ENCODE peak calls at places on chromosome 3, in nine cellular contexts. F is GM12865, D is AG04449, K is right cardiac atrium, A is IMR-90, C is endothelial cell of umbilical vein, W is HAP-1, X is cardiac fibroblast, Q is AG04450. L is an unnamed sample.

GRCh38 chr3:177426151-177426904 is 229.0 kb upstream of the TBL1XR1 start:
- DNase-seq in C (no peak), D (no peak), X (no peak), F (no peak), A (no peak), Q (no peak), W (peak), K (no peak), L (no peak)

GRCh38 chr3:167899090-167899489 is 163.6 kb downstream of the SERPINI1 start:
- DNase-seq in K (no peak), D (no peak), Q (no peak), A (no peak), W (no peak), X (no peak), C (no peak), F (no peak), L (no peak)

GRCh38 chr3:158748237-158748828 is 16.1 kb upstream of the RARRES1 start:
- DNase-seq in C (peak), X (peak), K (peak), W (no peak), F (no peak), A (peak), D (no peak), Q (no peak), L (peak)

GRCh38 chr3:9036327-9037112 is 73.2 kb upstream of the RAD18 start:
- DNase-seq in Q (peak), W (no peak), D (no peak), C (no peak), K (peak), F (no peak), A (peak), X (peak), L (peak)

GRCh38 chr3:182143903-182144302 is 432.2 kb downstream of the SOX2 start:
- DNase-seq in Q (no peak), K (no peak), F (no peak), D (no peak), W (no peak), X (no peak), C (no peak), A (no peak), L (no peak)

GRCh38 chr3:30644615-30645014 is 38.2 kb downstream of the TGFBR2 start:
- DNase-seq in Q (peak), D (no peak), F (peak), K (peak), C (peak), W (no peak), A (peak), X (peak), L (peak)

GRCh38 chr3:43525941-43526607 is 95.7 kb downstream of the ANO10 start:
- DNase-seq in F (no peak), W (no peak), A (peak), D (no peak), Q (no peak), X (peak), C (no peak), K (peak), L (peak)

GRCh38 chr3:59127071-59127470 is 77.2 kb upstream of the CFAP20DC start:
- DNase-seq in K (no peak), X (peak), F (no peak), Q (peak), A (peak), C (no peak), D (peak), W (no peak), L (peak)

GRCh38 chr3:197454014-197454413 is 101.8 kb downstream of the BDH1 start:
- DNase-seq in W (no peak), Q (no peak), A (no peak), D (no peak), C (no peak), X (peak), K (no peak), F (peak), L (peak)

GRCh38 chr3:55607844-55608243 is 120.7 kb upstream of the WNT5A start:
- DNase-seq in Q (no peak), D (no peak), K (no peak), X (no peak), A (no peak), W (no peak), C (no peak), F (peak), L (peak)

GRCh38 chr3:123670743-123671142 is 85.9 kb upstream of the HACD2 start:
- DNase-seq in D (no peak), W (no peak), A (no peak), Q (no peak), C (no peak), X (no peak), K (no peak), F (no peak), L (no peak)

GRCh38 chr3:137105277-137105977 is 147.6 kb downstream of the IL20RB start:
- DNase-seq in F (peak), A (peak), D (no peak), K (no peak), X (peak), Q (peak), W (peak), C (peak), L (peak)

GRCh38 chr3:9697892-9698291 is 5.7 kb upstream of the CPNE9 start:
- DNase-seq in C (no peak), Q (no peak), K (no peak), X (no peak), F (no peak), W (no peak), A (no peak), D (no peak), L (no peak)

GRCh38 chr3:53089511-53089910 is 40.7 kb downstream of the RFT1 start:
- DNase-seq in C (no peak), F (no peak), X (peak), Q (no peak), A (no peak), D (no peak), K (peak), W (no peak), L (peak)

GRCh38 chr3:39108309-39108708 is 829 bp downstream of the TTC21A start:
- DNase-seq in A (no peak), C (no peak), D (no peak), W (no peak), K (no peak), F (peak), Q (no peak), X (no peak), L (no peak)
- H3K4me3 ChIP-seq in A (peak), C (no peak), D (peak), W (peak), K (peak), F (peak), Q (peak), X (peak), L (peak)

GRCh38 chr3:33278106-33278672 is 947 bp downstream of the FBXL2 start:
- DNase-seq in A (no peak), W (peak), Q (no peak), F (no peak), C (peak), X (peak), K (no peak), D (no peak), L (no peak)
- H3K4me3 ChIP-seq in A (peak), W (peak), Q (peak), F (peak), C (peak), X (peak), K (peak), D (peak), L (peak)

GRCh38 chr3:172519241-172519640 is 4.0 kb downstream of the TNFSF10 start:
- DNase-seq in A (peak), Q (no peak), X (no peak), K (no peak), F (no peak), D (no peak), W (no peak), C (no peak), L (no peak)
- H3K4me3 ChIP-seq in A (no peak), Q (no peak), X (no peak), K (peak), F (no peak), D (no peak), W (no peak), C (no peak), L (no peak)

DNA sequence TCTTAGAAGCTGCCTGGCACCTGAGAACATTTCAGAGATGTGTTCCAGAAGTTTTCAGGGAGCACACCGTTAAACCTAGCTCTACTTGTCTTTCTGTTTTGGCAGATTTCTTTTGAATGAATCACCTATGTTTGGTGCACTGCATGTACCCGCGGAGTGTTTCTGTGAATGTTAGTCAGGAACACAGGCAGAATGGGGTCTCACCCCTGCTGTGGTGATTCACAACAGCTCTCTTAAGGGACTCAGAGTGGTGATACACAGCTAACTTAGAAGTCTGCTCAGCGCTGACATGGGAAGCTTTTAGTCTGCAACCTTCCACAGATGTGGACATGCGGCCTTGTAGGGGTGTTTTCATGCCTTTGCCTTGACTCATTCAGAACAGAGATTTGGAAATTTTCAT is 24.0 kb downstream of the TSEN2 start:
- DNase-seq in K (no peak), X (peak), W (no peak), F (no peak), Q (peak), D (peak), A (peak), C (peak), L (peak)
- H3K4me3 ChIP-seq in K (no peak), X (no peak), W (no peak), F (no peak), Q (peak), D (peak), A (no peak), C (no peak), L (peak)

GRCh38 chr3:126212629-126213375 is 32.4 kb upstream of the ALDH1L1 start:
- DNase-seq in X (peak), Q (no peak), F (no peak), D (no peak), W (peak), K (peak), C (peak), A (peak), L (peak)
- H3K4me3 ChIP-seq in X (peak), Q (peak), F (no peak), D (peak), W (peak), K (peak), C (peak), A (peak), L (peak)

DNA sequence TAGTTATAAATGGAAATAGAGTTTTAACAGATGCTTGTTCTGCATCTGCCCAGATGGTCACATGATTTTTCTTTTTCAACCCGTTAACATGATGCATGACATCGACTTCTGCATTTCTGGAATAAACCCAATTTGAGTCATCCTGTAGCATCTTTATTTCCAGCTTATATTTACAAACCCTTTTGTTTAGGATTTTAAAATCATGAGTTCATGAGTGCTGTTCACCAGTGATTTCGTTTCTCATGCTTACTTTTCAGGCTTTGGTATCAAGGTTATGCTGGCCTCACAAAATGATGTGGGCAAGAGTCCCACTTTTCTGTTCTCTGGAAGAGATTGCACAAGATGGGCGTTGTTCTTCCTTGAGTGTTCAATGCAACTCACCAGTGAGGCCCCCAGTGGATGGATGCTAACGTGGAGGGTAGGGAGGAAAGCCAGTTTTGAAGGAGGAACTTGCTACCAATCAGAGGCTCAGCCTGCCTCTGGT is 5.2 kb downstream of the HRH1 start:
- DNase-seq in X (peak), K (peak), A (peak), C (no peak), W (no peak), F (no peak), D (peak), Q (peak), L (peak)
- H3K4me3 ChIP-seq in X (no peak), K (no peak), A (no peak), C (no peak), W (no peak), F (no peak), D (no peak), Q (no peak), L (no peak)

DNA sequence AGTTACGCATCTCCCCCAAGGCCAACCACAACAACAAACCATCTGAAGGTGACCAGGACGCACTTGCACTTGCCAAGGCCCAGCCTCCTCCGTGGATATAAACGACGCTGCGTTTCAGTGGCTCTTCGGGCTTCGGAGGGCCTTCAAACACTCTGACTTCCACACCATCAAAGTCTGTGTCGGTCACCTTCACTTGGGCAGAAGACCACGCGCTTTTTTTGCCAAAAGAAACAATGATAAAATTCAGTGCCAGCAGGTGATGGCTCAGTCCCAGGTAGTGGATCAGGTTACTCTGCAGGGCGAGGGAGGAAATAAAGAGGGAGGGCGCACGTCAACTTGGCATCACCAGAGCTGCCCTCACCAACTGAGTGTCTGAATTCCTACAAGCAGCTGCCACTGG is 63.0 kb downstream of the NCEH1 start:
- DNase-seq in D (no peak), F (no peak), W (no peak), A (no peak), Q (no peak), X (no peak), C (no peak), K (no peak), L (no peak)
- H3K4me3 ChIP-seq in D (no peak), F (no peak), W (no peak), A (no peak), Q (no peak), X (no peak), C (no peak), K (no peak), L (no peak)

GRCh38 chr3:147356145-147356908 is 50.0 kb downstream of the ZIC4 start:
- DNase-seq in F (no peak), Q (no peak), K (no peak), W (no peak), A (no peak), D (no peak), X (no peak), C (no peak), L (no peak)
- H3K4me3 ChIP-seq in F (no peak), Q (no peak), K (no peak), W (no peak), A (no peak), D (no peak), X (no peak), C (no peak), L (no peak)

GRCh38 chr3:128122013-128122412 is 1.6 kb downstream of the RUVBL1 start:
- DNase-seq in X (no peak), C (no peak), W (no peak), K (no peak), A (no peak), Q (no peak), F (no peak), D (no peak), L (no peak)
- H3K4me3 ChIP-seq in X (no peak), C (no peak), W (peak), K (no peak), A (no peak), Q (no peak), F (no peak), D (no peak), L (no peak)

L was measured in choroid plexus epithelial cell.